ENCODE peak calls at places on chromosomes 3 and 15, in six cellular contexts. One of them, this sample, is unnamed. For H3K36me3 and H3K4me1, the result is how much of the 10 kb centered on the place peaks cover.

GRCh38 chr3:47964740-47965139 is 51.5 kb downstream of the MAP4 start:
- DNase-seq in adrenal gland: no peak
- DNase-seq in CD4-positive, CD25-positive, alpha-beta regulatory T cell: no peak
- DNase-seq in stomach: no peak
- DNase-seq in tibial artery: no peak
- DNase-seq in Peyer's patch: no peak
- DNase-seq in this sample: no peak

GRCh38 chr3:39106281-39107055 is 959 bp downstream of the GORASP1 start:
- DNase-seq in adrenal gland: no peak
- DNase-seq in CD4-positive, CD25-positive, alpha-beta regulatory T cell: no peak
- DNase-seq in stomach: no peak
- DNase-seq in tibial artery: no peak
- DNase-seq in Peyer's patch: no peak
- DNase-seq in this sample: no peak

GRCh38 chr15:44801368-44801767 is 65.0 kb downstream of the TRIM69 start:
- DNase-seq in adrenal gland: no peak
- DNase-seq in CD4-positive, CD25-positive, alpha-beta regulatory T cell: no peak
- DNase-seq in stomach: no peak
- DNase-seq in tibial artery: no peak
- DNase-seq in Peyer's patch: no peak
- DNase-seq in this sample: no peak

GRCh38 chr3:49530231-49530630 is 24.0 kb upstream of the BSN start:
- DNase-seq in adrenal gland: no peak
- DNase-seq in CD4-positive, CD25-positive, alpha-beta regulatory T cell: no peak
- DNase-seq in stomach: no peak
- DNase-seq in tibial artery: no peak
- DNase-seq in Peyer's patch: no peak
- DNase-seq in this sample: no peak

GRCh38 chr3:87370007-87370406 is 93.6 kb upstream of the POU1F1 start:
- DNase-seq in adrenal gland: no peak
- DNase-seq in CD4-positive, CD25-positive, alpha-beta regulatory T cell: no peak
- DNase-seq in stomach: no peak
- DNase-seq in tibial artery: no peak
- DNase-seq in Peyer's patch: no peak
- DNase-seq in this sample: no peak

GRCh38 chr3:93843981-93844380 is 129.7 kb downstream of the PROS1 start:
- DNase-seq in adrenal gland: peak
- DNase-seq in CD4-positive, CD25-positive, alpha-beta regulatory T cell: no peak
- DNase-seq in stomach: no peak
- DNase-seq in tibial artery: peak
- DNase-seq in Peyer's patch: no peak
- DNase-seq in this sample: no peak

GRCh38 chr3:128081846-128082245 is 29.6 kb downstream of the SEC61A1 start:
- DNase-seq in adrenal gland: no peak
- DNase-seq in CD4-positive, CD25-positive, alpha-beta regulatory T cell: no peak
- DNase-seq in stomach: no peak
- DNase-seq in tibial artery: no peak
- DNase-seq in Peyer's patch: no peak
- DNase-seq in this sample: no peak

GRCh38 chr3:184145120-184145524 is 10.0 kb downstream of the EIF2B5 start:
- DNase-seq in adrenal gland: peak
- DNase-seq in CD4-positive, CD25-positive, alpha-beta regulatory T cell: peak
- DNase-seq in stomach: peak
- DNase-seq in tibial artery: no peak
- DNase-seq in Peyer's patch: peak
- DNase-seq in this sample: no peak

GRCh38 chr3:16511561-16512434 is 1.7 kb downstream of the RFTN1 start:
- DNase-seq in adrenal gland: peak
- DNase-seq in CD4-positive, CD25-positive, alpha-beta regulatory T cell: peak
- DNase-seq in stomach: peak
- DNase-seq in tibial artery: peak
- DNase-seq in Peyer's patch: peak
- DNase-seq in this sample: peak

GRCh38 chr15:99613887-99614642 is 48.3 kb downstream of the MEF2A start:
- DNase-seq in adrenal gland: peak
- DNase-seq in CD4-positive, CD25-positive, alpha-beta regulatory T cell: peak
- DNase-seq in stomach: no peak
- DNase-seq in tibial artery: no peak
- DNase-seq in Peyer's patch: peak
- DNase-seq in this sample: no peak

GRCh38 chr3:194137314-194138097 is 1.6 kb downstream of the HES1 start:
- DNase-seq in adrenal gland: peak
- DNase-seq in CD4-positive, CD25-positive, alpha-beta regulatory T cell: peak
- DNase-seq in stomach: peak
- DNase-seq in tibial artery: peak
- DNase-seq in Peyer's patch: peak
- DNase-seq in this sample: peak

GRCh38 chr3:129104498-129105079 is 17.0 kb downstream of the RAB43 start:
- DNase-seq in adrenal gland: no peak
- DNase-seq in CD4-positive, CD25-positive, alpha-beta regulatory T cell: no peak
- DNase-seq in stomach: no peak
- DNase-seq in tibial artery: no peak
- DNase-seq in Peyer's patch: no peak
- DNase-seq in this sample: no peak

GRCh38 chr3:8733332-8734094 is at the start of gene CAV3:
- DNase-seq in adrenal gland: no peak
- DNase-seq in CD4-positive, CD25-positive, alpha-beta regulatory T cell: no peak
- DNase-seq in stomach: no peak
- DNase-seq in tibial artery: no peak
- DNase-seq in Peyer's patch: no peak
- DNase-seq in this sample: no peak

GRCh38 chr3:53801319-53801718 is 44.9 kb downstream of the CHDH start:
- DNase-seq in adrenal gland: no peak
- DNase-seq in CD4-positive, CD25-positive, alpha-beta regulatory T cell: no peak
- DNase-seq in stomach: no peak
- DNase-seq in tibial artery: no peak
- DNase-seq in Peyer's patch: no peak
- DNase-seq in this sample: no peak

GRCh38 chr15:61584410-61584809 is 355.3 kb upstream of the RORA start:
- DNase-seq in adrenal gland: no peak
- DNase-seq in CD4-positive, CD25-positive, alpha-beta regulatory T cell: no peak
- DNase-seq in stomach: no peak
- DNase-seq in tibial artery: no peak
- DNase-seq in Peyer's patch: no peak
- DNase-seq in this sample: no peak

GRCh38 chr15:34437687-34438086 is at the start of gene GOLGA8A:
- DNase-seq in adrenal gland: peak
- DNase-seq in CD4-positive, CD25-positive, alpha-beta regulatory T cell: peak
- DNase-seq in stomach: peak
- DNase-seq in tibial artery: peak
- DNase-seq in Peyer's patch: peak
- DNase-seq in this sample: peak

GRCh38 chr3:172553526-172554252 is 30.5 kb upstream of the TNFSF10 start:
- DNase-seq in adrenal gland: no peak
- DNase-seq in CD4-positive, CD25-positive, alpha-beta regulatory T cell: no peak
- DNase-seq in stomach: no peak
- DNase-seq in tibial artery: no peak
- DNase-seq in Peyer's patch: no peak
- DNase-seq in this sample: no peak

GRCh38 chr3:194095464-194095863 is 40.5 kb upstream of the HES1 start:
- DNase-seq in adrenal gland: peak
- DNase-seq in CD4-positive, CD25-positive, alpha-beta regulatory T cell: peak
- DNase-seq in stomach: peak
- DNase-seq in tibial artery: peak
- DNase-seq in Peyer's patch: peak
- DNase-seq in this sample: no peak

GRCh38 chr3:105647047-105647446 is 221.8 kb downstream of the CBLB start:
- DNase-seq in adrenal gland: peak
- DNase-seq in CD4-positive, CD25-positive, alpha-beta regulatory T cell: no peak
- DNase-seq in stomach: no peak
- DNase-seq in tibial artery: no peak
- DNase-seq in Peyer's patch: peak
- DNase-seq in this sample: no peak

GRCh38 chr3:30659270-30660127 is 53.1 kb downstream of the TGFBR2 start:
- DNase-seq in adrenal gland: no peak
- DNase-seq in CD4-positive, CD25-positive, alpha-beta regulatory T cell: no peak
- DNase-seq in stomach: no peak
- DNase-seq in tibial artery: no peak
- DNase-seq in Peyer's patch: no peak
- DNase-seq in this sample: no peak

GRCh38 chr3:35724106-35724505 is 84.8 kb downstream of the ARPP21 start:
- DNase-seq in adrenal gland: no peak
- DNase-seq in CD4-positive, CD25-positive, alpha-beta regulatory T cell: no peak
- DNase-seq in stomach: no peak
- DNase-seq in tibial artery: no peak
- DNase-seq in Peyer's patch: no peak
- DNase-seq in this sample: no peak

GRCh38 chr15:57112178-57112577 is 193.7 kb downstream of the TCF12 start:
- DNase-seq in adrenal gland: peak
- DNase-seq in CD4-positive, CD25-positive, alpha-beta regulatory T cell: no peak
- DNase-seq in stomach: no peak
- DNase-seq in tibial artery: no peak
- DNase-seq in Peyer's patch: no peak
- DNase-seq in this sample: no peak

GRCh38 chr3:166433060-166433459 is 595.8 kb upstream of the BCHE start:
- DNase-seq in adrenal gland: no peak
- DNase-seq in CD4-positive, CD25-positive, alpha-beta regulatory T cell: no peak
- DNase-seq in stomach: no peak
- DNase-seq in tibial artery: no peak
- DNase-seq in Peyer's patch: no peak
- DNase-seq in this sample: no peak

GRCh38 chr15:93459396-93459795 is 370.4 kb upstream of the RGMA start:
- DNase-seq in adrenal gland: no peak
- DNase-seq in CD4-positive, CD25-positive, alpha-beta regulatory T cell: no peak
- DNase-seq in stomach: no peak
- DNase-seq in tibial artery: peak
- DNase-seq in Peyer's patch: no peak
- DNase-seq in this sample: no peak

GRCh38 chr15:93460717-93461116 is 371.7 kb upstream of the RGMA start:
- DNase-seq in adrenal gland: no peak
- DNase-seq in CD4-positive, CD25-positive, alpha-beta regulatory T cell: no peak
- DNase-seq in stomach: no peak
- DNase-seq in tibial artery: no peak
- DNase-seq in Peyer's patch: no peak
- DNase-seq in this sample: no peak

GRCh38 chr15:93454788-93455187 is 365.8 kb upstream of the RGMA start:
- DNase-seq in adrenal gland: no peak
- DNase-seq in CD4-positive, CD25-positive, alpha-beta regulatory T cell: no peak
- DNase-seq in stomach: no peak
- DNase-seq in tibial artery: no peak
- DNase-seq in Peyer's patch: no peak
- DNase-seq in this sample: no peak

GRCh38 chr15:93462690-93463089 is 373.7 kb upstream of the RGMA start:
- DNase-seq in adrenal gland: no peak
- DNase-seq in CD4-positive, CD25-positive, alpha-beta regulatory T cell: no peak
- DNase-seq in stomach: no peak
- DNase-seq in tibial artery: no peak
- DNase-seq in Peyer's patch: no peak
- DNase-seq in this sample: no peak

GRCh38 chr15:93458567-93458966 is 369.6 kb upstream of the RGMA start:
- DNase-seq in adrenal gland: no peak
- DNase-seq in CD4-positive, CD25-positive, alpha-beta regulatory T cell: no peak
- DNase-seq in stomach: no peak
- DNase-seq in tibial artery: no peak
- DNase-seq in Peyer's patch: no peak
- DNase-seq in this sample: no peak
- H3K36me3 ChIP-seq in adrenal gland: under half
- H3K36me3 ChIP-seq in CD4-positive, CD25-positive, alpha-beta regulatory T cell: under half
- H3K36me3 ChIP-seq in stomach: under half
- H3K36me3 ChIP-seq in tibial artery: under half
- H3K36me3 ChIP-seq in Peyer's patch: under half
- H3K36me3 ChIP-seq in this sample: under half

GRCh38 chr3:134311265-134311664 is 60.6 kb upstream of the RYK start:
- DNase-seq in adrenal gland: no peak
- DNase-seq in CD4-positive, CD25-positive, alpha-beta regulatory T cell: no peak
- DNase-seq in stomach: no peak
- DNase-seq in tibial artery: no peak
- DNase-seq in Peyer's patch: no peak
- DNase-seq in this sample: no peak

GRCh38 chr3:134309987-134310700 is 59.5 kb upstream of the RYK start:
- DNase-seq in adrenal gland: no peak
- DNase-seq in CD4-positive, CD25-positive, alpha-beta regulatory T cell: no peak
- DNase-seq in stomach: no peak
- DNase-seq in tibial artery: no peak
- DNase-seq in Peyer's patch: no peak
- DNase-seq in this sample: no peak

GRCh38 chr3:134307425-134307824 is 56.8 kb upstream of the RYK start:
- DNase-seq in adrenal gland: no peak
- DNase-seq in CD4-positive, CD25-positive, alpha-beta regulatory T cell: no peak
- DNase-seq in stomach: no peak
- DNase-seq in tibial artery: no peak
- DNase-seq in Peyer's patch: no peak
- DNase-seq in this sample: no peak

GRCh38 chr3:134306334-134306733 is 55.7 kb upstream of the RYK start:
- DNase-seq in adrenal gland: no peak
- DNase-seq in CD4-positive, CD25-positive, alpha-beta regulatory T cell: no peak
- DNase-seq in stomach: no peak
- DNase-seq in tibial artery: no peak
- DNase-seq in Peyer's patch: no peak
- DNase-seq in this sample: no peak

GRCh38 chr3:134308350-134308891 is 57.8 kb upstream of the RYK start:
- DNase-seq in adrenal gland: peak
- DNase-seq in CD4-positive, CD25-positive, alpha-beta regulatory T cell: peak
- DNase-seq in stomach: peak
- DNase-seq in tibial artery: peak
- DNase-seq in Peyer's patch: peak
- DNase-seq in this sample: peak
- H3K4me3 ChIP-seq in adrenal gland: no peak
- H3K4me3 ChIP-seq in CD4-positive, CD25-positive, alpha-beta regulatory T cell: peak
- H3K4me3 ChIP-seq in stomach: peak
- H3K4me3 ChIP-seq in tibial artery: peak
- H3K4me3 ChIP-seq in Peyer's patch: no peak
- H3K4me3 ChIP-seq in this sample: peak

DNA sequence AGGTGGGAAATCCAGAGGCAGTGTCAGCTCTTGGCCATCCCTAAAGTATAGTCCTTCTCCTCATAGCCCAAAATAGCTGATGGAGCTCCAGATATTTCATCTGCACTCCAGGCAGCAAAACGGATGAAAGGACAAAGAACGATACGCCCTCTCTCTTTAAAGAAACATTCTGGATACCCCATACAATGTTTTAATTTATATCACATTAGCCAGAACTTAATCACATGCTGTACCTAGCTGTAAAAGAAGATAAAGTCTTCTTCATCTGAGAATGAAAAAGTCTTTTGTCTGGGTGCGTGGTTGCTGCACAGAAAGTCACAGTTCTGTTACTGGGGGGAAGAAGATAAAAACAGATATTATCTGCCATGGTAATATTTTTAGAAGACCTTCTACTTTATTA is 4.3 kb upstream of the SHC4 start:
- DNase-seq in adrenal gland: no peak
- DNase-seq in CD4-positive, CD25-positive, alpha-beta regulatory T cell: no peak
- DNase-seq in stomach: no peak
- DNase-seq in tibial artery: no peak
- DNase-seq in Peyer's patch: no peak
- DNase-seq in this sample: no peak
- H3K4me1 ChIP-seq in adrenal gland: under half
- H3K4me1 ChIP-seq in CD4-positive, CD25-positive, alpha-beta regulatory T cell: under half
- H3K4me1 ChIP-seq in stomach: under half
- H3K4me1 ChIP-seq in tibial artery: under half
- H3K4me1 ChIP-seq in Peyer's patch: under half
- H3K4me1 ChIP-seq in this sample: under half

GRCh38 chr3:45365060-45365459 is 23.3 kb upstream of the LARS2 start:
- DNase-seq in adrenal gland: no peak
- DNase-seq in CD4-positive, CD25-positive, alpha-beta regulatory T cell: no peak
- DNase-seq in stomach: no peak
- DNase-seq in tibial artery: no peak
- DNase-seq in Peyer's patch: no peak
- DNase-seq in this sample: no peak
- H3K36me3 ChIP-seq in adrenal gland: under half
- H3K36me3 ChIP-seq in CD4-positive, CD25-positive, alpha-beta regulatory T cell: under half
- H3K36me3 ChIP-seq in stomach: under half
- H3K36me3 ChIP-seq in tibial artery: under half
- H3K36me3 ChIP-seq in Peyer's patch: under half
- H3K36me3 ChIP-seq in this sample: under half

GRCh38 chr3:157442729-157443128 is 6.1 kb downstream of the PTX3 start:
- DNase-seq in adrenal gland: no peak
- DNase-seq in CD4-positive, CD25-positive, alpha-beta regulatory T cell: no peak
- DNase-seq in stomach: no peak
- DNase-seq in tibial artery: peak
- DNase-seq in Peyer's patch: no peak
- DNase-seq in this sample: no peak
- H3K4me3 ChIP-seq in adrenal gland: no peak
- H3K4me3 ChIP-seq in CD4-positive, CD25-positive, alpha-beta regulatory T cell: no peak
- H3K4me3 ChIP-seq in stomach: no peak
- H3K4me3 ChIP-seq in tibial artery: no peak
- H3K4me3 ChIP-seq in Peyer's patch: no peak
- H3K4me3 ChIP-seq in this sample: no peak

This sample was measured in effector memory CD4-positive, alpha-beta T cell.